ENCODE peak calls at places on chromosomes 11 and 22, in six cellular contexts. One of them, this sample, is unnamed.

GRCh38 chr11:107770546-107770945 is 58.7 kb upstream of the SLN start:
- DNase-seq in lower lobe of right lung: no peak
- DNase-seq in PC-3: peak; percentile 51
- DNase-seq in heart left ventricle: no peak
- DNase-seq in A549: no peak
- DNase-seq in heart right ventricle: no peak
- DNase-seq in this sample: no peak

GRCh38 chr11:75655619-75656018 is 13.2 kb downstream of the MAP6 start:
- DNase-seq in lower lobe of right lung: no peak
- DNase-seq in PC-3: no peak
- DNase-seq in heart left ventricle: no peak
- DNase-seq in A549: no peak
- DNase-seq in heart right ventricle: no peak
- DNase-seq in this sample: no peak

GRCh38 chr11:73380897-73381410 is 4.8 kb downstream of the RELT start:
- DNase-seq in lower lobe of right lung: no peak
- DNase-seq in PC-3: no peak
- DNase-seq in heart left ventricle: no peak
- DNase-seq in A549: no peak
- DNase-seq in heart right ventricle: no peak
- DNase-seq in this sample: no peak

GRCh38 chr11:34671117-34671516 is 50.2 kb downstream of the EHF start:
- DNase-seq in lower lobe of right lung: no peak
- DNase-seq in PC-3: no peak
- DNase-seq in heart left ventricle: no peak
- DNase-seq in A549: no peak
- DNase-seq in heart right ventricle: no peak
- DNase-seq in this sample: no peak

GRCh38 chr11:130551388-130551787 is 102.9 kb downstream of the ADAMTS15 start:
- DNase-seq in lower lobe of right lung: no peak
- DNase-seq in PC-3: no peak
- DNase-seq in heart left ventricle: no peak
- DNase-seq in A549: no peak
- DNase-seq in heart right ventricle: no peak
- DNase-seq in this sample: no peak

GRCh38 chr11:67079065-67079464 is 22.4 kb downstream of the RHOD start:
- DNase-seq in lower lobe of right lung: no peak
- DNase-seq in PC-3: no peak
- DNase-seq in heart left ventricle: no peak
- DNase-seq in A549: no peak
- DNase-seq in heart right ventricle: no peak
- DNase-seq in this sample: no peak

GRCh38 chr11:116467809-116468208 is 305.0 kb downstream of the BUD13 start:
- DNase-seq in lower lobe of right lung: no peak
- DNase-seq in PC-3: no peak
- DNase-seq in heart left ventricle: no peak
- DNase-seq in A549: no peak
- DNase-seq in heart right ventricle: no peak
- DNase-seq in this sample: no peak

GRCh38 chr11:107991868-107992414 is 16.8 kb upstream of the CUL5 start:
- DNase-seq in lower lobe of right lung: no peak
- DNase-seq in PC-3: no peak
- DNase-seq in heart left ventricle: no peak
- DNase-seq in A549: no peak
- DNase-seq in heart right ventricle: no peak
- DNase-seq in this sample: no peak

GRCh38 chr11:34235189-34235588 is 122.6 kb downstream of the ABTB2 start:
- DNase-seq in lower lobe of right lung: no peak
- DNase-seq in PC-3: no peak
- DNase-seq in heart left ventricle: no peak
- DNase-seq in A549: no peak
- DNase-seq in heart right ventricle: no peak
- DNase-seq in this sample: no peak

GRCh38 chr11:37504925-37505324 is 906.9 kb upstream of the RAG2 start:
- DNase-seq in lower lobe of right lung: no peak
- DNase-seq in PC-3: peak; percentile 96
- DNase-seq in heart left ventricle: no peak
- DNase-seq in A549: no peak
- DNase-seq in heart right ventricle: no peak
- DNase-seq in this sample: no peak

GRCh38 chr22:49930596-49931412 is 12.4 kb downstream of the CRELD2 start:
- DNase-seq in lower lobe of right lung: peak; percentile 75
- DNase-seq in PC-3: peak; percentile 85
- DNase-seq in heart left ventricle: peak; percentile 75
- DNase-seq in A549: no peak
- DNase-seq in heart right ventricle: no peak
- DNase-seq in this sample: peak; percentile 60

GRCh38 chr11:113992459-113993105 is 17.7 kb downstream of the HTR3A start:
- DNase-seq in lower lobe of right lung: no peak
- DNase-seq in PC-3: no peak
- DNase-seq in heart left ventricle: no peak
- DNase-seq in A549: no peak
- DNase-seq in heart right ventricle: no peak
- DNase-seq in this sample: no peak

GRCh38 chr11:61350803-61351202 is 10.9 kb downstream of the CYB561A3 start:
- DNase-seq in lower lobe of right lung: no peak
- DNase-seq in PC-3: no peak
- DNase-seq in heart left ventricle: peak; percentile 11
- DNase-seq in A549: no peak
- DNase-seq in heart right ventricle: no peak
- DNase-seq in this sample: no peak

GRCh38 chr11:68302256-68303054 is 9.9 kb upstream of the LRP5 start:
- DNase-seq in lower lobe of right lung: peak; percentile 42
- DNase-seq in PC-3: peak; percentile 81
- DNase-seq in heart left ventricle: no peak
- DNase-seq in A549: no peak
- DNase-seq in heart right ventricle: no peak
- DNase-seq in this sample: no peak

GRCh38 chr11:66860449-66860831 is 3.6 kb downstream of the LRFN4 start:
- DNase-seq in lower lobe of right lung: no peak
- DNase-seq in PC-3: no peak
- DNase-seq in heart left ventricle: no peak
- DNase-seq in A549: no peak
- DNase-seq in heart right ventricle: no peak
- DNase-seq in this sample: no peak

GRCh38 chr11:114040706-114041211 is 18.8 kb upstream of the ZBTB16 start:
- DNase-seq in lower lobe of right lung: no peak
- DNase-seq in PC-3: peak; percentile 87
- DNase-seq in heart left ventricle: no peak
- DNase-seq in A549: no peak
- DNase-seq in heart right ventricle: no peak
- DNase-seq in this sample: no peak

GRCh38 chr11:14789879-14790484 is 102.0 kb downstream of the CYP2R1 start:
- DNase-seq in lower lobe of right lung: no peak
- DNase-seq in PC-3: peak; percentile 36
- DNase-seq in heart left ventricle: no peak
- DNase-seq in A549: no peak
- DNase-seq in heart right ventricle: no peak
- DNase-seq in this sample: no peak

GRCh38 chr11:100719809-100720221 is 32.7 kb downstream of the ARHGAP42 start:
- DNase-seq in lower lobe of right lung: no peak
- DNase-seq in PC-3: peak; percentile 94
- DNase-seq in heart left ventricle: peak; percentile 54
- DNase-seq in A549: peak; percentile 65
- DNase-seq in heart right ventricle: peak; percentile 32
- DNase-seq in this sample: peak; percentile 62

GRCh38 chr22:42072606-42073330 is 1.3 kb upstream of the PHETA2 start:
- DNase-seq in lower lobe of right lung: no peak
- DNase-seq in PC-3: no peak
- DNase-seq in heart left ventricle: peak; percentile 52
- DNase-seq in A549: no peak
- DNase-seq in heart right ventricle: no peak
- DNase-seq in this sample: no peak

GRCh38 chr11:1927151-1928037 is 7.9 kb downstream of the TNNT3 start:
- DNase-seq in lower lobe of right lung: no peak
- DNase-seq in PC-3: no peak
- DNase-seq in heart left ventricle: peak; percentile 50
- DNase-seq in A549: no peak
- DNase-seq in heart right ventricle: no peak
- DNase-seq in this sample: peak; percentile 79

GRCh38 chr22:47665151-47665550 is 902.7 kb downstream of the TBC1D22A start:
- DNase-seq in lower lobe of right lung: no peak
- DNase-seq in PC-3: no peak
- DNase-seq in heart left ventricle: no peak
- DNase-seq in A549: no peak
- DNase-seq in heart right ventricle: no peak
- DNase-seq in this sample: no peak
- H3K9me3 ChIP-seq in lower lobe of right lung: no peaks in the 10 kb centered on the region
- H3K9me3 ChIP-seq in PC-3: no peaks in the 10 kb centered on the region
- H3K9me3 ChIP-seq in heart left ventricle: no peaks in the 10 kb centered on the region
- H3K9me3 ChIP-seq in A549: peaks cover 4% of the 10 kb centered on the region
- H3K9me3 ChIP-seq in heart right ventricle: peaks cover 17% of the 10 kb centered on the region
- H3K9me3 ChIP-seq in this sample: no peaks in the 10 kb centered on the region

GRCh38 chr11:46247664-46248063 is 29.8 kb upstream of the CREB3L1 start:
- DNase-seq in lower lobe of right lung: no peak
- DNase-seq in PC-3: peak; percentile 77
- DNase-seq in heart left ventricle: no peak
- DNase-seq in A549: peak; percentile 46
- DNase-seq in heart right ventricle: no peak
- DNase-seq in this sample: no peak
- TF ChIP-seq CTCF in lower lobe of right lung: peak; percentile 42
- TF ChIP-seq CTCF in PC-3: peak; percentile 75
- TF ChIP-seq CTCF in heart left ventricle: peak; percentile 35
- TF ChIP-seq CTCF in A549: peak; percentile 63
- TF ChIP-seq CTCF in heart right ventricle: peak; percentile 25
- TF ChIP-seq CTCF in this sample: no peak

GRCh38 chr22:38733329-38734202 is 22.2 kb downstream of the SUN2 start:
- DNase-seq in lower lobe of right lung: no peak
- DNase-seq in PC-3: peak; percentile 29
- DNase-seq in heart left ventricle: peak; percentile 77
- DNase-seq in A549: peak; percentile 60
- DNase-seq in heart right ventricle: peak; percentile 64
- DNase-seq in this sample: peak; percentile 94

GRCh38 chr22:38735465-38736256 is 20.1 kb downstream of the SUN2 start:
- DNase-seq in lower lobe of right lung: peak; percentile 65
- DNase-seq in PC-3: no peak
- DNase-seq in heart left ventricle: peak; percentile 20
- DNase-seq in A549: no peak
- DNase-seq in heart right ventricle: no peak
- DNase-seq in this sample: peak; percentile 54

GRCh38 chr22:38736257-38736570 is 19.6 kb downstream of the SUN2 start:
- DNase-seq in lower lobe of right lung: no peak
- DNase-seq in PC-3: no peak
- DNase-seq in heart left ventricle: peak; percentile 26
- DNase-seq in A549: no peak
- DNase-seq in heart right ventricle: no peak
- DNase-seq in this sample: no peak

GRCh38 chr22:38735126-38735464 is 20.7 kb downstream of the SUN2 start:
- DNase-seq in lower lobe of right lung: no peak
- DNase-seq in PC-3: no peak
- DNase-seq in heart left ventricle: peak; percentile 12
- DNase-seq in A549: no peak
- DNase-seq in heart right ventricle: no peak
- DNase-seq in this sample: peak; percentile 45

DNA sequence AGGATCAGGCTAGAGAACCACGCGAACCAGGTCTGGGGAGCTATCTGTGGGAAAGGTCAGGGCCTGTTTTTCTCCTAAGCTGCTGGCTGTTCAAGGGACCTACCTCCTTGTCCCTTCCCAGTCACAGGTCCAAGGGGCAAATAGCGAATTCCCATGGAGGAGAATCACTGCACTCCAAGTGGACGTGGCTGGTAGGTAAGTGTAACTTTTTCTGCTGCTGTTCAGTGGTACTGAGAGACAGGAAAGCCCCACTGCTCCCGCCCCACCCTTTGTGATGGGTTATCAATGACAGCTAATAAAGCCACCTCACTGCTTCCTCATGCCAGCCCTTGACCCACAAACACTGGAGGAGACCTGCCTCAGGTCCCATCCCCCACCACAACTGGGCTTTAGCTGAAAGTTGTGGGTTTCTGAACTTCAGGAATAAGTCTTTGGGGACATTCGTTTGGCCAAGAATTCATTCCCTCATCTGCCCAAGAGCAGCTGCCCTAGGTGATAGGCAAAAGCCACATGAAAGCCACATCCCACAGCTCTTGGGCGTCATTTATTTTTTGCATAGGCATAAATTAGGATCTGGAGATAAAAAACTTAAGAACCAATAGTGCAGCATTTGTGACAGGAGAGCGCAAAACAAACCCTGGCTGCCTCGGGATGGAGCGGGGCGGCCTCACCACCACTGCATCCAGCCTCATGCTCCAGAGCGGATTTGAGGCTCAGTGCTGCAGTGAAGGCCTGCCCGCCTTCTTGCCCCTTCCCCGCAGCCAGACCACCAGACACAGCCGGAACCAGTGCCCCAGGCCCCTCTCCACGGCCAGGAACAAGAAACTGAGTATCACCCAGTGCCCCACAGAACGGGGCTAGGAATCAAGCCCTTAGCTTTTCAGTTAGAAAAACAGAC is 21.3 kb downstream of the SUN2 start:
- DNase-seq in lower lobe of right lung: no peak
- DNase-seq in PC-3: no peak
- DNase-seq in heart left ventricle: peak; percentile 10
- DNase-seq in A549: no peak
- DNase-seq in heart right ventricle: no peak
- DNase-seq in this sample: peak; percentile 37
- H3K27ac ChIP-seq in lower lobe of right lung: peak overlapping the region; percentile 46
- H3K27ac ChIP-seq in PC-3: no peak overlapping the region
- H3K27ac ChIP-seq in heart left ventricle: peak overlapping the region; percentile 86
- H3K27ac ChIP-seq in A549: no peak overlapping the region
- H3K27ac ChIP-seq in heart right ventricle: peak overlapping the region; percentile 66
- H3K27ac ChIP-seq in this sample: peak overlapping the region; percentile 79

GRCh38 chr22:47408409-47408808 is 646.0 kb downstream of the TBC1D22A start:
- DNase-seq in lower lobe of right lung: no peak
- DNase-seq in PC-3: no peak
- DNase-seq in heart left ventricle: no peak
- DNase-seq in A549: no peak
- DNase-seq in heart right ventricle: no peak
- DNase-seq in this sample: no peak

GRCh38 chr22:47406896-47407295 is 644.4 kb downstream of the TBC1D22A start:
- DNase-seq in lower lobe of right lung: no peak
- DNase-seq in PC-3: no peak
- DNase-seq in heart left ventricle: no peak
- DNase-seq in A549: no peak
- DNase-seq in heart right ventricle: no peak
- DNase-seq in this sample: no peak

GRCh38 chr22:47407626-47408025 is 645.2 kb downstream of the TBC1D22A start:
- DNase-seq in lower lobe of right lung: no peak
- DNase-seq in PC-3: no peak
- DNase-seq in heart left ventricle: no peak
- DNase-seq in A549: no peak
- DNase-seq in heart right ventricle: no peak
- DNase-seq in this sample: no peak

GRCh38 chr22:47409501-47410275 is 647.2 kb downstream of the TBC1D22A start:
- DNase-seq in lower lobe of right lung: no peak
- DNase-seq in PC-3: no peak
- DNase-seq in heart left ventricle: no peak
- DNase-seq in A549: no peak
- DNase-seq in heart right ventricle: no peak
- DNase-seq in this sample: no peak

DNA sequence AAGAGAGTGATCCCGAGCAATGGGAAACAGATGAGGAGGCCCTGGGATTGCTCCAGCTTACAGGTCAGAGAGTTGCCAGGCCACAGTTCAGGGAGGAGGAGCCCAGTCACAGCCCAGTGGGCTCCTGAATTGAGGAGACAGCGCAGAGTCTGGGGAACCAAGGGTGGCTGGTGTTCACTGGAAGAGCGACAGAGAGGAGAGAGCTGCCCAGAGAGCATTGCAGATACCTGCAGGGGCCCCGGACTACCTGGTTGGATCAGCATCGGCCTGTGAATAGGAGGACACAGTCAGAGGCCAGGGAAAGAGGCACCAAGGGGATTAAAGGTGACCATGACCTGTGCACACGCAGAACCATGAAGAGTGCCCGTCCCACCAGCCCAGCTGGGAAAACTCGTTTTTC is 648.6 kb downstream of the TBC1D22A start:
- DNase-seq in lower lobe of right lung: no peak
- DNase-seq in PC-3: no peak
- DNase-seq in heart left ventricle: no peak
- DNase-seq in A549: no peak
- DNase-seq in heart right ventricle: no peak
- DNase-seq in this sample: no peak
- H3K9me3 ChIP-seq in lower lobe of right lung: no peaks in the 10 kb centered on the region
- H3K9me3 ChIP-seq in PC-3: no peaks in the 10 kb centered on the region
- H3K9me3 ChIP-seq in heart left ventricle: no peaks in the 10 kb centered on the region
- H3K9me3 ChIP-seq in A549: no peaks in the 10 kb centered on the region
- H3K9me3 ChIP-seq in heart right ventricle: no peaks in the 10 kb centered on the region
- H3K9me3 ChIP-seq in this sample: no peaks in the 10 kb centered on the region

This sample was measured in psoas muscle.